ENCODE peak calls at places on chromosomes 12 and 14, in four cellular contexts. I, L, N and R are unnamed samples.

GRCh38 chr12:52907092-52907810 is 2.4 kb upstream of the KRT8 start:
- DNase-seq in I (no peak), L (no peak), N (peak; percentile 91), R (peak; percentile 92)

GRCh38 chr12:110316861-110317260 is 35.8 kb downstream of the ATP2A2 start:
- DNase-seq in I (no peak), L (peak; percentile 24), N (no peak), R (no peak)

GRCh38 chr14:77105118-77105517 is 7.1 kb downstream of the CIPC start:
- DNase-seq in I (no peak), L (no peak), N (no peak), R (no peak)

GRCh38 chr12:16515666-16516065 is 90.3 kb downstream of the LMO3 start:
- DNase-seq in I (no peak), L (no peak), N (no peak), R (no peak)

GRCh38 chr14:104317975-104318557 is 179.7 kb downstream of the KIF26A start:
- DNase-seq in I (no peak), L (no peak), N (no peak), R (no peak)

GRCh38 chr12:108099085-108099484 is 30.0 kb upstream of the WSCD2 start:
- DNase-seq in I (no peak), L (no peak), N (no peak), R (no peak)

GRCh38 chr12:112370868-112371510 is 11.2 kb downstream of the HECTD4 start:
- DNase-seq in I (no peak), L (no peak), N (no peak), R (no peak)

GRCh38 chr12:25712169-25712568 is 159.1 kb upstream of the LMNTD1 start:
- DNase-seq in I (no peak), L (no peak), N (no peak), R (no peak)

GRCh38 chr12:15001733-15002471 is 29.1 kb downstream of the PDE6H start:
- DNase-seq in I (peak; percentile 20), L (no peak), N (peak; percentile 64), R (peak; percentile 24)

GRCh38 chr14:23185046-23185445 is 1.6 kb upstream of the SLC7A8 start:
- DNase-seq in I (no peak), L (no peak), N (no peak), R (no peak)

GRCh38 chr12:117472983-117473382 is 111.6 kb upstream of the NOS1 start:
- DNase-seq in I (no peak), L (no peak), N (no peak), R (no peak)

GRCh38 chr12:52446346-52447045 is 5.5 kb downstream of the KRT6B start:
- DNase-seq in I (no peak), L (no peak), N (no peak), R (no peak)

GRCh38 chr12:49661191-49661590 is 37.8 kb downstream of the PRPF40B start:
- DNase-seq in I (no peak), L (no peak), N (no peak), R (no peak)

GRCh38 chr14:101735453-101735852 is 26.1 kb upstream of the PPP2R5C start:
- DNase-seq in I (no peak), L (no peak), N (no peak), R (no peak)

GRCh38 chr14:89990218-89990617 is 34.5 kb downstream of the TDP1 start:
- DNase-seq in I (no peak), L (no peak), N (no peak), R (no peak)

GRCh38 chr12:19382111-19382526 is 57.2 kb upstream of the AEBP2 start:
- DNase-seq in I (peak; percentile 45), L (peak; percentile 74), N (no peak), R (no peak)

GRCh38 chr14:41423503-41423902 is 183.2 kb upstream of the LRFN5 start:
- DNase-seq in I (no peak), L (no peak), N (no peak), R (no peak)

GRCh38 chr12:109563291-109564284 is 9.7 kb downstream of the MMAB start:
- DNase-seq in I (no peak), L (no peak), N (no peak), R (no peak)

GRCh38 chr12:14396071-14396470 is 30.6 kb downstream of the ATF7IP start:
- DNase-seq in I (no peak), L (no peak), N (no peak), R (no peak)

GRCh38 chr14:53432378-53432802 is 279.3 kb upstream of the DDHD1 start:
- DNase-seq in I (peak; percentile 56), L (peak; percentile 11), N (no peak), R (no peak)

GRCh38 chr14:67815573-67816235 is 686 bp downstream of the ZFYVE26 start:
- DNase-seq in I (no peak), L (no peak), N (no peak), R (no peak)

GRCh38 chr14:70576891-70577290 is 23.6 kb downstream of the MED6 start:
- DNase-seq in I (no peak), L (no peak), N (no peak), R (no peak)

GRCh38 chr14:93161411-93161940 is 23.2 kb downstream of the MOAP1 start:
- DNase-seq in I (no peak), L (no peak), N (no peak), R (no peak)

GRCh38 chr14:68464716-68465115 is 328.2 kb downstream of the ZFP36L1 start:
- DNase-seq in I (peak; percentile 29), L (no peak), N (no peak), R (no peak)